ENCODE peak calls at places on chromosome 4, in eight cellular contexts. C, V, Y, M, I, T, S and R are unnamed samples.
A peak's percentile ranks its signal among the peaks of the same experiment; 100 is the strongest.

GRCh38 chr4:187929024-187929423 is 66.5 kb upstream of the ZFP42 start:
- DNase-seq in C (peak; percentile 31), V (no peak), Y (peak; percentile 54), M (no peak), I (no peak), T (no peak), S (no peak), R (no peak)

GRCh38 chr4:105715692-105716278 is 7.2 kb downstream of the GSTCD start:
- DNase-seq in C (peak; percentile 64), V (no peak), Y (peak; percentile 74), M (no peak), I (peak; percentile 18), T (no peak), S (no peak), R (peak; percentile 22)

GRCh38 chr4:2837904-2838496 is 5.6 kb upstream of the ADD1 start:
- DNase-seq in C (no peak), V (peak; percentile 25), Y (peak; percentile 80), M (no peak), I (no peak), T (no peak), S (peak; percentile 70), R (peak; percentile 62)

GRCh38 chr4:174461438-174462106 is 60.7 kb downstream of the HPGD start:
- DNase-seq in C (peak; percentile 61), V (peak; percentile 16), Y (no peak), M (no peak), I (peak; percentile 40), T (no peak), S (no peak), R (no peak)

GRCh38 chr4:177596035-177596434 is 153.8 kb upstream of the AGA start:
- DNase-seq in C (peak; percentile 86), V (peak; percentile 79), Y (peak; percentile 32), M (peak; percentile 29), I (peak; percentile 62), T (no peak), S (no peak), R (peak; percentile 34)

GRCh38 chr4:165502919-165503907 is 124.4 kb downstream of the CPE start:
- DNase-seq in C (peak; percentile 80), V (peak; percentile 17), Y (no peak), M (no peak), I (peak; percentile 4), T (no peak), S (no peak), R (no peak)

GRCh38 chr4:89617256-89617655 is 219.7 kb downstream of the SNCA start:
- DNase-seq in C (no peak), V (no peak), Y (no peak), M (no peak), I (no peak), T (no peak), S (no peak), R (no peak)

GRCh38 chr4:187424636-187425035 is 570.9 kb upstream of the ZFP42 start:
- DNase-seq in C (peak; percentile 56), V (no peak), Y (no peak), M (no peak), I (no peak), T (no peak), S (no peak), R (no peak)

GRCh38 chr4:185396724-185397402 is at the start of gene ANKRD37:
- DNase-seq in C (peak; percentile 48), V (peak; percentile 38), Y (no peak), M (no peak), I (no peak), T (no peak), S (no peak), R (no peak)

GRCh38 chr4:151797131-151797530 is 36.3 kb upstream of the GATB start:
- DNase-seq in C (peak; percentile 34), V (no peak), Y (no peak), M (no peak), I (no peak), T (no peak), S (no peak), R (no peak)

GRCh38 chr4:77599378-77599777 is 6.2 kb upstream of the CXCL13 start:
- DNase-seq in C (peak; percentile 67), V (peak; percentile 55), Y (peak; percentile 13), M (no peak), I (peak; percentile 15), T (no peak), S (no peak), R (peak; percentile 28)

GRCh38 chr4:133464311-133464710 is 315.2 kb downstream of the PCDH10 start:
- DNase-seq in C (peak; percentile 16), V (no peak), Y (no peak), M (no peak), I (no peak), T (no peak), S (no peak), R (no peak)

GRCh38 chr4:94454405-94454804 is 2.7 kb downstream of the PDLIM5 start:
- DNase-seq in C (peak; percentile 34), V (no peak), Y (peak; percentile 7), M (no peak), I (no peak), T (no peak), S (no peak), R (no peak)

GRCh38 chr4:3262208-3263052 is 13.5 kb downstream of the MSANTD1 start:
- DNase-seq in C (no peak), V (no peak), Y (no peak), M (no peak), I (no peak), T (no peak), S (no peak), R (no peak)

GRCh38 chr4:67750691-67751090 is 3.5 kb downstream of the GNRHR start:
- DNase-seq in C (no peak), V (no peak), Y (no peak), M (no peak), I (no peak), T (no peak), S (no peak), R (no peak)

GRCh38 chr4:80308466-80308822 is 27.1 kb upstream of the CFAP299 start:
- DNase-seq in C (no peak), V (no peak), Y (no peak), M (no peak), I (no peak), T (no peak), S (no peak), R (no peak)
- H3K27ac ChIP-seq in C (peak overlapping the region; percentile 76), V (peak overlapping the region; percentile 87), Y (no peak overlapping the region), M (peak overlapping the region; percentile 54), I (no peak overlapping the region), T (no peak overlapping the region), S (no peak overlapping the region), R (no peak overlapping the region)

GRCh38 chr4:88613417-88613875 is 21.2 kb downstream of the HERC3 start:
- DNase-seq in C (no peak), V (no peak), Y (peak; percentile 55), M (no peak), I (no peak), T (no peak), S (no peak), R (peak; percentile 90)
- H3K27ac ChIP-seq in C (peak overlapping the region; percentile 99), V (no peak overlapping the region), Y (no peak overlapping the region), M (no peak overlapping the region), I (peak overlapping the region; percentile 82), T (no peak overlapping the region), S (peak overlapping the region; percentile 53), R (peak overlapping the region; percentile 91)

GRCh38 chr4:4753643-4754042 is 105.8 kb upstream of the MSX1 start:
- DNase-seq in C (no peak), V (no peak), Y (no peak), M (no peak), I (no peak), T (no peak), S (no peak), R (no peak)

GRCh38 chr4:4752576-4753401 is 106.7 kb upstream of the MSX1 start:
- DNase-seq in C (peak; percentile 29), V (no peak), Y (no peak), M (no peak), I (no peak), T (no peak), S (no peak), R (no peak)

GRCh38 chr4:4746444-4746843 is 113.0 kb upstream of the MSX1 start:
- DNase-seq in C (no peak), V (no peak), Y (no peak), M (no peak), I (no peak), T (no peak), S (no peak), R (no peak)

GRCh38 chr4:4752025-4752424 is 107.4 kb upstream of the MSX1 start:
- DNase-seq in C (no peak), V (no peak), Y (no peak), M (no peak), I (no peak), T (no peak), S (no peak), R (no peak)

DNA sequence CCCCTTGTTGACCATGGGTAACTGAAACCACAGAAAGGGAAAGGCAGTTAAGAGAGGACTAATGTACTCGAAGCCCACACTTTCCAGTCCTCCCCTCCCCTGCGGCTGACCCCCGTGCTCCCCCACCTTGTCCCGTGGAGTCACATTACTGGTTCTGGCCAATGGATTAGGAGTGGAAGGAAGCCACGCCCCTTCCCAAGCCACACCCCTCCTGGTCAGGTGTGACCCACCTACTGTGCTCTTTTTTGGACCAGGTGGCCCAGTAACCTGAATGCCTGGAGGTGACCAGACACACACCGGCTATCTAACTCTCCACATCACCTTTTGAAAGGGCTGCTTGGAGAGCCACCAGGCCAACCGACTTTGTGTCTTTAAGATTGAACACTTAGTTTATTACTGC is 109.3 kb upstream of the MSX1 start:
- DNase-seq in C (no peak), V (no peak), Y (no peak), M (no peak), I (no peak), T (no peak), S (no peak), R (no peak)
- H3K27ac ChIP-seq in C (no peak overlapping the region), V (no peak overlapping the region), Y (no peak overlapping the region), M (no peak overlapping the region), I (no peak overlapping the region), T (no peak overlapping the region), S (no peak overlapping the region), R (no peak overlapping the region)

DNA sequence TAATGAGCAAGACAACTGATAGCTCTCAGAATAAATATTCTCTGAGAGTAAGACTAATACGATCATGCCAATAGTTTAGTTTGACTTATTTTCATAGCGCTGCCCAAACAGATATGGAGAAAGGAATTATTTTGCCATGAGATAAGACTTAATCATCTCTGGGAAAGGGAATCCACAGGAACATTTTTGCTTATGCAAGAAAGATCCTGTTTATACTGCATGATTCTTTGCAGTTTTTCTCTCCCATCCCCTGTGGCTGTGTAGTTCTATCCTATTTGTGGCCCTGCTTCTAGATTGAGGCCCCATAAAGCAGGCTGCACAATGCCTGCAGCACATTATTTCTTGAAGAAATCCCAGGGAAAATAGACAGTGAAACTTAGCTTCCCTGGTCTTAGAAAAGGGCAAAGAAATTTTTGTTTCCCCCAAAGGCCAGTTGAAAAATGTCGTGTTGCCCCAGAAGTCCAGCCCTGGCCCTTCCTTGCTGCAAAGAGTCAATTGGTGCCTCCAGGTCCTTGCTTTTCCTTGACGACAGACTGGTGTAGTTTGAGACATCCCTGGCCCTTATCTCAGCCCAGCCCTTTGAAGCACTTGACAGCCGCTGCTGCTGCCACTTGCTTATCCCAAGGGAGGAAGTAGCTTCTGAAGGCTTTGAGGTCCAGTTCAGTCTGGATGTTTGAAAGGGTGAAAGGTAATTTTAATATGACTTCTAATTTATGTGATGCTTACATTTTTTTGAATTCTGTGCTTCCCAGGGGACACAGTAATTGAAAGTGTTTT is 45.0 kb upstream of the SH3RF1 start:
- DNase-seq in C (peak; percentile 15), V (peak; percentile 54), Y (no peak), M (peak; percentile 60), I (no peak), T (no peak), S (no peak), R (no peak)
- H3K27ac ChIP-seq in C (peak overlapping the region; percentile 25), V (peak overlapping the region; percentile 41), Y (no peak overlapping the region), M (peak overlapping the region; percentile 72), I (peak overlapping the region; percentile 48), T (no peak overlapping the region), S (no peak overlapping the region), R (no peak overlapping the region)